ENCODE peak calls at places on chromosomes 2 and 18, in ten cellular contexts. C is fibroblast of the conjunctiva; V is activated CD4-positive, alpha-beta T cell treated with anti-CD3 and anti-CD28 coated beads, Interleukin-2, amount 10 ng/mL, durations not matched to agents 7 days and 5 days; G is NCI-H1105; W is NCI-H460; X is stimulated activated CD8-positive, alpha-beta memory T cell treated with anti-CD3 and anti-CD28 coated beads, Interleukin-7, amount 100 ng/mL, for 24 hours; O is caudate nucleus; M is mammary epithelial cell; I is lung microvascular endothelial cell; D is aorta. Q is an unnamed sample.

GRCh38 chr2:17912266-17912691 is 33.8 kb downstream of the KCNS3 start:
- DNase-seq in C (no peak), V (no peak), G (no peak), W (no peak), X (no peak), O (no peak), M (no peak), I (no peak), D (no peak), Q (no peak)

GRCh38 chr2:39739386-39739785 is 39.7 kb downstream of the THUMPD2 start:
- DNase-seq in C (no peak), V (no peak), G (no peak), W (no peak), X (no peak), O (no peak), M (no peak), I (no peak), D (no peak), Q (no peak)

GRCh38 chr2:214904176-214904575 is 94.7 kb upstream of the BARD1 start:
- DNase-seq in C (no peak), V (no peak), G (no peak), W (no peak), X (no peak), O (no peak), M (no peak), I (no peak), D (no peak), Q (no peak)

GRCh38 chr18:36752929-36753865 is 75.6 kb downstream of the TPGS2 start:
- DNase-seq in C (no peak), V (no peak), G (no peak), W (no peak), X (no peak), O (no peak), M (no peak), I (no peak), D (no peak), Q (no peak)

GRCh38 chr2:240437861-240438809 is 2.7 kb downstream of the GPC1 start:
- DNase-seq in C (peak; percentile 32), V (peak; percentile 69), G (peak; percentile 12), W (peak; percentile 71), X (peak; percentile 46), O (peak; percentile 80), M (peak; percentile 60), I (peak; percentile 75), D (peak; percentile 74), Q (peak; percentile 60)

GRCh38 chr2:218505754-218506371 is 62.3 kb downstream of the USP37 start:
- DNase-seq in C (no peak), V (no peak), G (no peak), W (no peak), X (no peak), O (no peak), M (no peak), I (no peak), D (no peak), Q (no peak)

GRCh38 chr2:174335605-174336402 is 1.1 kb downstream of the SP9 start:
- DNase-seq in C (no peak), V (no peak), G (peak; percentile 41), W (no peak), X (no peak), O (no peak), M (peak; percentile 27), I (no peak), D (peak; percentile 43), Q (no peak)

GRCh38 chr2:240566203-240567136 is 1.8 kb upstream of the RNPEPL1 start:
- DNase-seq in C (peak; percentile 65), V (peak; percentile 97), G (peak; percentile 70), W (peak; percentile 90), X (peak; percentile 88), O (peak; percentile 71), M (peak; percentile 73), I (peak; percentile 86), D (peak; percentile 97), Q (no peak)

GRCh38 chr2:42035241-42035640 is 12.6 kb upstream of the PKDCC start:
- DNase-seq in C (no peak), V (no peak), G (no peak), W (no peak), X (no peak), O (no peak), M (no peak), I (no peak), D (no peak), Q (no peak)

GRCh38 chr2:196208915-196209314 is 37.5 kb upstream of the STK17B start:
- DNase-seq in C (no peak), V (no peak), G (no peak), W (no peak), X (no peak), O (no peak), M (no peak), I (no peak), D (no peak), Q (no peak)

GRCh38 chr2:240596491-240596931 is 10.0 kb downstream of the CAPN10 start:
- DNase-seq in C (no peak), V (no peak), G (no peak), W (no peak), X (no peak), O (peak; percentile 46), M (no peak), I (no peak), D (peak; percentile 79), Q (no peak)

GRCh38 chr2:181188605-181189004 is 208.2 kb downstream of the UBE2E3 start:
- DNase-seq in C (no peak), V (no peak), G (no peak), W (no peak), X (no peak), O (no peak), M (no peak), I (no peak), D (no peak), Q (no peak)

GRCh38 chr2:192236136-192236535 is 41.4 kb upstream of the TMEFF2 start:
- DNase-seq in C (no peak), V (no peak), G (no peak), W (no peak), X (no peak), O (no peak), M (no peak), I (no peak), D (no peak), Q (no peak)

GRCh38 chr2:191539068-191539467 is 138.9 kb upstream of the NABP1 start:
- DNase-seq in C (peak; percentile 28), V (peak; percentile 52), G (no peak), W (no peak), X (no peak), O (no peak), M (no peak), I (peak; percentile 46), D (no peak), Q (peak; percentile 33)

GRCh38 chr2:188119112-188119838 is 172.4 kb upstream of the GULP1 start:
- DNase-seq in C (no peak), V (no peak), G (no peak), W (no peak), X (no peak), O (no peak), M (no peak), I (no peak), D (no peak), Q (no peak)

Q was measured in dermis microvascular lymphatic vessel endothelial cell.